ENCODE peak calls at places on chromosomes 2 and 18, in ten cellular contexts. W is sigmoid colon, G is esophagus muscularis mucosa, L is breast epithelium, D is A549, F is prostate gland, V is testis, M is thyroid gland, X is NB4, P is H1. Z is an unnamed sample.

GRCh38 chr2:44743473-44743872 is 198.0 kb upstream of the SIX3 start:
- DNase-seq in W (no peak), G (no peak), L (no peak), D (no peak), F (no peak), V (no peak), M (no peak), X (no peak), P (no peak), Z (no peak)

GRCh38 chr2:120775261-120775660 is 39.6 kb downstream of the GLI2 start:
- DNase-seq in W (no peak), G (no peak), L (no peak), D (no peak), F (no peak), V (no peak), M (no peak), X (no peak), P (no peak), Z (no peak)

GRCh38 chr2:135875491-135876065 is 665 bp downstream of the MCM6 start:
- DNase-seq in W (peak), G (no peak), L (peak), D (peak), F (peak), V (peak), M (peak), X (peak), P (peak), Z (peak)

GRCh38 chr2:23803965-23804542 is 122.9 kb downstream of the ATAD2B start:
- DNase-seq in W (no peak), G (no peak), L (no peak), D (peak), F (no peak), V (no peak), M (peak), X (peak), P (no peak), Z (no peak)

GRCh38 chr2:207163053-207163814 is 2.5 kb downstream of the KLF7 start:
- DNase-seq in W (no peak), G (no peak), L (no peak), D (peak), F (peak), V (peak), M (peak), X (no peak), P (no peak), Z (no peak)

GRCh38 chr2:28582152-28582551 is 86.3 kb downstream of the PLB1 start:
- DNase-seq in W (peak), G (no peak), L (no peak), D (no peak), F (no peak), V (no peak), M (no peak), X (no peak), P (no peak), Z (no peak)

GRCh38 chr2:119474371-119475224 is 42.9 kb downstream of the TMEM37 start:
- DNase-seq in W (peak), G (no peak), L (no peak), D (no peak), F (no peak), V (no peak), M (no peak), X (no peak), P (no peak), Z (no peak)

GRCh38 chr2:160301420-160301819 is 101.3 kb upstream of the ITGB6 start:
- DNase-seq in W (no peak), G (no peak), L (no peak), D (no peak), F (no peak), V (no peak), M (no peak), X (no peak), P (no peak), Z (no peak)

GRCh38 chr2:62504657-62505056 is 1.3 kb downstream of the TMEM17 start:
- DNase-seq in W (no peak), G (no peak), L (no peak), D (no peak), F (no peak), V (no peak), M (no peak), X (no peak), P (no peak), Z (no peak)

GRCh38 chr2:128377071-128377910 is 58.6 kb upstream of the HS6ST1 start:
- DNase-seq in W (peak), G (no peak), L (peak), D (no peak), F (no peak), V (peak), M (peak), X (no peak), P (peak), Z (no peak)

GRCh38 chr2:128378231-128379020 is 59.8 kb upstream of the HS6ST1 start:
- DNase-seq in W (peak), G (no peak), L (peak), D (no peak), F (no peak), V (no peak), M (peak), X (no peak), P (no peak), Z (no peak)

GRCh38 chr2:128380061-128380889 is 61.6 kb upstream of the HS6ST1 start:
- DNase-seq in W (peak), G (no peak), L (peak), D (no peak), F (no peak), V (peak), M (peak), X (no peak), P (no peak), Z (no peak)

GRCh38 chr2:128381001-128381938 is 62.6 kb upstream of the HS6ST1 start:
- DNase-seq in W (peak), G (no peak), L (peak), D (no peak), F (no peak), V (peak), M (peak), X (no peak), P (no peak), Z (no peak)

GRCh38 chr2:128379021-128380005 is 60.6 kb upstream of the HS6ST1 start:
- DNase-seq in W (peak), G (no peak), L (peak), D (no peak), F (peak), V (peak), M (peak), X (no peak), P (no peak), Z (no peak)
- TF ChIP-seq POLR2A in W (no peak), G (no peak), L (no peak), D (no peak), F (no peak), V (no peak), M (no peak), X (no peak), P (no peak), Z (no peak)

GRCh38 chr2:86628091-86628522 is 4.4 kb upstream of the RNF103 start:
- DNase-seq in W (peak), G (no peak), L (no peak), D (no peak), F (no peak), V (peak), M (peak), X (no peak), P (no peak), Z (no peak)
- H3K4me3 ChIP-seq in W (no peak), G (no peak), L (no peak), D (no peak), F (no peak), V (no peak), M (no peak), X (no peak), P (no peak), Z (no peak)

DNA sequence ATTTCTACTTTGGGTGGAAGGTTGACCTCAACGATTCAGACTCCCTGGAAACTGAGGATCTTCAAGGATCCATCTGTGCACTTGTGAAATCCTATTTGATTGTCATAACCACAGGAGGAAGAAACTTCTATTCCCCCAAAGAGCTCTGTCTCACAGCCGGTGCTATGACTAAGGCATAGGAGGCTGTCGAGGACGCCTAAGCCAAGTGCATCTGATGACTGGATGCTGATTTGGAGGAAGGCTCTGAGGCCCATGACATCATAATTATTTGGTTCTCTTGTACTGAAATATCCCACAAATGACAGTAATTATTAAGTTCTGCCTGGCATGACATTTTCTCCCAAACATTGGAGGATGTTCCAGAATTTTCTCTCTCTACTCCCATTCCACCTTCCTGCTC is 13.8 kb upstream of the KCNF1 start:
- DNase-seq in W (no peak), G (no peak), L (no peak), D (no peak), F (no peak), V (no peak), M (no peak), X (no peak), P (no peak), Z (no peak)
- TF ChIP-seq POLR2A in W (no peak), G (no peak), L (no peak), D (no peak), F (no peak), V (no peak), M (no peak), X (no peak), P (no peak), Z (no peak)

GRCh38 chr18:12074734-12075133 is 18.9 kb upstream of the ANKRD62 start:
- DNase-seq in W (no peak), G (no peak), L (no peak), D (no peak), F (no peak), V (no peak), M (no peak), X (no peak), P (no peak), Z (no peak)

GRCh38 chr18:12079504-12080237 is 14.0 kb upstream of the ANKRD62 start:
- DNase-seq in W (no peak), G (no peak), L (no peak), D (no peak), F (no peak), V (peak), M (peak), X (no peak), P (no peak), Z (no peak)

DNA sequence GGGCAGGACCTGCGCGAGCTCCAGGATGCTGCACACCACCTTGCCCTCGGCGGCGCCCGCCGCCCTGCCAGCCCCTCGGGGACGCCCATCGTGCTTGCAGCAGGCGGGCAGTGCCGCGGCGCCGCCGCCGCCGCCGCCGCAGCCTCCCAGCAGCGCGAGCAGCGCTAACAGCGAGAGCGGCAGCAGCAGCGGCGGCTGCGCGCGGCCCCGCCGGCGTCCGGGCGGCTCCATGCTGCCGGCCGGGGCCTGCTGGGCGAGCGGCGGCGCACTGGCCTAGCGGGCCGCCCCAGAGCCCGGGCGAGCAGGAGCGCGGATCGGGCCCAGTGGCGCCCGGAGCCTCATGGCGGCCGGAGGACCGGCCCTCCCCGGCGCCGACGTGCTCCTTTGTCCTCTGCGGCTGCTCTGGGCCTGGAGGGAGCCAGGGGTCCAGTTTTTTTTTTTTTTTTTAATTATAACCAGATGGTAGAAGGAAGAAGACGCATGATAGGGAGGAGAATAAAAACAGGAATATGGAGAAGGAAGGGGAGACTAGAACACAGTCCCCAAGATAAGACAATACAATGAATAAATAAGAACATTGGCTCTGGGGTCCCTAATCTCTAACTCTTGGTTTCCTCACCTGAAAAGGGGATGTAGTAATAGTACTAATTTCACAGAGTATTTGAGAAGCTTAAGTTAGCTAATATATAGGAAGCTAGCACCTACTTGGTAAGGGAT is 17.1 kb upstream of the ANKRD62 start:
- DNase-seq in W (no peak), G (no peak), L (no peak), D (peak), F (no peak), V (no peak), M (peak), X (peak), P (no peak), Z (peak)
- H3K4me3 ChIP-seq in W (peak), G (peak), L (no peak), D (peak), F (no peak), V (peak), M (no peak), X (no peak), P (no peak), Z (peak)

GRCh38 chr2:27320958-27321543 is 1.8 kb downstream of the MPV17 start:
- DNase-seq in W (peak), G (peak), L (peak), D (peak), F (peak), V (peak), M (peak), X (peak), P (no peak), Z (peak)

GRCh38 chr2:27322301-27322765 is 564 bp downstream of the MPV17 start:
- DNase-seq in W (no peak), G (no peak), L (no peak), D (peak), F (no peak), V (no peak), M (peak), X (peak), P (no peak), Z (peak)

GRCh38 chr2:27324720-27325119 is 1.8 kb upstream of the MPV17 start:
- DNase-seq in W (no peak), G (no peak), L (no peak), D (no peak), F (no peak), V (no peak), M (no peak), X (peak), P (no peak), Z (no peak)

GRCh38 chr2:27323592-27324285 is 842 bp upstream of the MPV17 start:
- DNase-seq in W (no peak), G (no peak), L (no peak), D (no peak), F (no peak), V (no peak), M (no peak), X (no peak), P (no peak), Z (peak)

DNA sequence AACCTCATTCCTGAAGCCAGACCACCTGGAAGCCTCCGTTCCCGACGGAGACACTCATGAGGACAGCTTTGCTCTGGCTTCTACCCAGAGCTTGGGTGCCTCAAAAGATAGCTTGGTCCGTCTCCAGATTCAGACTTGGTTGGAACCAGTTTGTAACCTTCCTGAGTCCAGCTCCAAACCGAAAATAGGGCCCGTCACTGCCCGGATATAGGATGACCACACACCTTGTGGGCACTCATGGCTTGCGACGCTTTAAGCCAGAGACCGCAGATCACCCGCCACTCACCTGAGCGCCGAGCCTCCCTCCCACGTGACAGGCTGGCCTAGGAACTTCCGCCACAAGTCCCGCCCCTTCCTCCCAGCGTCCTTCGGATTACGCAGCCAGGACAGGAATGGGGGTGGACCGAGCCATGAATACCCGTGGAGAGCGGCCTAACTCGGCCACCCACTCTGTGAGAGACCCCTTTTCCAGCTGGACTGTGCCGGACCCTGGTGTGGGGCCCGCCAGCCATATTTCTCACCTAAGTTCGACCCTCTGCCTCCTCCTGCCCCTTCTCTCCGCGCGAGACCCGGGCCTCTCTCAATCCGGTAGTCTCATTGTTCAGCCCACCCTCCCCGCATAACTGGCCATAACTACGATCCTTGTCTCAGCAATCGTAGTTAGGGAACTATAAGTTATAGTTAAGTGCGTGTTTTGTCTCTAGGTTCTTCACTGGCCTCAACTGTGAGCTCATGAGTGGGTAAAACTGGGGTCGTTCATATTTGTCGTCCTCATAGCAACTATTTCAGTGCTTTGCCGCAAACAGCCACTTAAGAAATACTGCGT is at the start of gene MPV17:
- DNase-seq in W (peak), G (peak), L (peak), D (peak), F (peak), V (peak), M (peak), X (peak), P (peak), Z (peak)
- TF ChIP-seq POLR2A in W (peak), G (peak), L (peak), D (peak), F (peak), V (peak), M (peak), X (peak), P (peak), Z (peak)

GRCh38 chr2:46387886-46388515 is 90.8 kb downstream of the EPAS1 start:
- DNase-seq in W (no peak), G (no peak), L (no peak), D (no peak), F (no peak), V (peak), M (no peak), X (no peak), P (no peak), Z (no peak)

GRCh38 chr2:46389417-46389916 is 89.9 kb upstream of the TMEM247 start:
- DNase-seq in W (no peak), G (no peak), L (no peak), D (no peak), F (no peak), V (peak), M (no peak), X (no peak), P (peak), Z (no peak)

GRCh38 chr2:46388873-46389272 is 90.5 kb upstream of the TMEM247 start:
- DNase-seq in W (no peak), G (no peak), L (no peak), D (no peak), F (no peak), V (peak), M (no peak), X (no peak), P (no peak), Z (no peak)

GRCh38 chr2:46390901-46391395 is 88.4 kb upstream of the TMEM247 start:
- DNase-seq in W (no peak), G (no peak), L (no peak), D (no peak), F (no peak), V (peak), M (no peak), X (no peak), P (no peak), Z (no peak)

DNA sequence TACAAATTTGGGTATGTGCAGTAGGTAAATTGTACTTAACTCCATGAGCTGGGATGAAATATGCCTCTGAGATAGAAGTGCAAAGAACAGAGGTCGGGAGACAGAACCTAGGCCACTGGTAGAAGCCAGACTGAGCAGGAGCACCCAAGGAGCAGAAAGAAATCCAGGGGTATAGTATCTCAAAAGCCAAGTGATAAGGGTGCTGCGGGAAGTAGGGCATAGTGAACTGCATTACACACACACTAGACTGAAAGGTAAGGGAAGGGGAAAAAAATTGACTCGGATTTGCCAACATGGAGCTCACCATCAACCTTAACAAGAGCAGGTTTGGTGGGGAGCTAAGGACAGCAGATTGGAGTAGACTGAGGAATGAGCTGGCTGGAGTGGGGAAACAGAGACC is 89.3 kb upstream of the TMEM247 start:
- DNase-seq in W (no peak), G (no peak), L (no peak), D (no peak), F (no peak), V (peak), M (no peak), X (no peak), P (no peak), Z (no peak)
- H3K4me3 ChIP-seq in W (no peak), G (no peak), L (no peak), D (no peak), F (no peak), V (no peak), M (no peak), X (no peak), P (no peak), Z (no peak)

DNA sequence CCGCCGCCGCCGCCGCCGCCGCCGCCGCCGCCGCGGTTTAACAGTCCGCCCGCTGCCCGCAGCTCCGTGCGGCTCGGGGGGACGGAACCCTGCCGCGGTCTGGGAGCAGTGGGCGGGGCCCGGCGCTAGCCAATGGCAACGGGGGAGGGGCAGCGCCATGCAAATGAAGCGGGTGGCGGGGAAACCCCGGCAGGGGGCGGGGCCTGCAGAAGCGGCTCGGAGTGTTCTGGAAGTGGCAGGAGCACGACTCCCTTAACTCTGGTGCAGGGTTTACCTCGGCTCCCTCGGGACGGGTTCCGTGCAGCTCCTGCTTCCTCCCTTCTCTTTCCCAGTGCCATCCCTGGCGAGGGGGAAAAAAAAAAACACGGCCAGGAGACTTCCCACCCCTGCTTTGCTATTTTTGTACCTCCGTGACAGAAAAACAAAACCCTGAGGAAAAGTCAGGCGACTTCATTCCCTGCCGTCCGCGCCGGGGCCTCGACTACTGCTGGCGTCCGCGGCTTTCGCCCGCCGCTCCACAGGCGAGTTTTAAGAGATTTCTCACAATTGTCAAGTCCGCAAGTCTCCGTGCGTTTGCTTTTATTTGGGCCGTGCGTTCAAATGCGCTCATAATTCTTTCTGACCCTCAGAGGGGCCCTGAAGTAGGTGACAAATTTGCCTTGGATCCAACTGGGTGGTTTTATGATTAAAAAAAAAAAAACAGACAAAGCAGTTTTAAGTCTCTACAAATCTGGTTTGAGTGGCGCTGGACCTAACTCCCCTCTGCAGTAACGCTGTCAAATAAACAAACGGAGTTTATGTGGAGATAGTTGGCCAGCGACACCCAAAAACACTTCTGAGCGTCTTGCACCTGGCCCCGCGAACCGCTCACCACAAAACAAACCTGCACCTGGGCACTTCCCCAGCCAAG is at the start of gene KANSL1L:
- DNase-seq in W (peak), G (peak), L (peak), D (peak), F (peak), V (peak), M (peak), X (peak), P (peak), Z (peak)
- TF ChIP-seq POLR2A in W (peak), G (peak), L (peak), D (peak), F (peak), V (peak), M (peak), X (peak), P (peak), Z (peak)

DNA sequence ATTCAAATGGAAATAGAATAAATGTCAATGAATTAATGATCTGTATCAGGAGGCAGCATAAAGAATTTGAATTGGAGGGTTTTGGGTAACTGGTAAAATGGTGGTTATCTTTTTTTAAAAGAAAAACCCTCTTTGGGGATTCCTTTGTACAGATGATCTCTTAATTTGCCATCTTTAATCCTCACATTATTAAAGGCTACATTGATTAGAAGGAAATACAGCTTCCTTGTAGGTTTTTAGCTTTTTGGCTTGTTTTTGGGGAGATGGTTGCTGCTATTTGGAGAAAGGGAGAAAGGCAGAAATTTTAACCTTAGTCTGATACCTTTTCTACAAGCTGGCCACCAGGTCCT is 600 bp upstream of the MAPRE2 start:
- DNase-seq in W (no peak), G (no peak), L (no peak), D (no peak), F (no peak), V (no peak), M (no peak), X (no peak), P (no peak), Z (no peak)
- H3K4me3 ChIP-seq in W (peak), G (peak), L (peak), D (peak), F (peak), V (peak), M (peak), X (peak), P (peak), Z (no peak)